ENCODE peak calls at places on chromosomes 16 and 17, in seven cellular contexts. One of them, this sample, is unnamed.

GRCh38 chr17:49029841-49030240 is 32.7 kb downstream of the IGF2BP1 start:
- DNase-seq in neuronal stem cell: no peak
- DNase-seq in mucosa of gallbladder: no peak
- DNase-seq in OCI-LY7: no peak
- DNase-seq in mesothelial cell of epicardium: no peak
- DNase-seq in iPS DF 6.9: no peak
- DNase-seq in activated CD8-positive, alpha-beta T cell treated with anti-CD3 and anti-CD28 coated beads for 36 hours: no peak
- DNase-seq in this sample: no peak

GRCh38 chr17:78058001-78058400 is 70.6 kb downstream of the TMC6 start:
- DNase-seq in neuronal stem cell: no peak
- DNase-seq in mucosa of gallbladder: no peak
- DNase-seq in OCI-LY7: no peak
- DNase-seq in mesothelial cell of epicardium: no peak
- DNase-seq in iPS DF 6.9: no peak
- DNase-seq in activated CD8-positive, alpha-beta T cell treated with anti-CD3 and anti-CD28 coated beads for 36 hours: no peak
- DNase-seq in this sample: no peak

GRCh38 chr16:30527635-30528178 is 1.3 kb upstream of the ZNF768 start:
- DNase-seq in neuronal stem cell: no peak
- DNase-seq in mucosa of gallbladder: no peak
- DNase-seq in OCI-LY7: peak; percentile 88
- DNase-seq in mesothelial cell of epicardium: no peak
- DNase-seq in iPS DF 6.9: no peak
- DNase-seq in activated CD8-positive, alpha-beta T cell treated with anti-CD3 and anti-CD28 coated beads for 36 hours: no peak
- DNase-seq in this sample: peak; percentile 80

GRCh38 chr16:27402964-27403600 is 1.1 kb downstream of the IL21R start:
- DNase-seq in neuronal stem cell: no peak
- DNase-seq in mucosa of gallbladder: no peak
- DNase-seq in OCI-LY7: peak; percentile 85
- DNase-seq in mesothelial cell of epicardium: no peak
- DNase-seq in iPS DF 6.9: no peak
- DNase-seq in activated CD8-positive, alpha-beta T cell treated with anti-CD3 and anti-CD28 coated beads for 36 hours: peak; percentile 77
- DNase-seq in this sample: peak; percentile 88

GRCh38 chr16:8704098-8704497 is 29.7 kb downstream of the ABAT start:
- DNase-seq in neuronal stem cell: no peak
- DNase-seq in mucosa of gallbladder: no peak
- DNase-seq in OCI-LY7: no peak
- DNase-seq in mesothelial cell of epicardium: no peak
- DNase-seq in iPS DF 6.9: no peak
- DNase-seq in activated CD8-positive, alpha-beta T cell treated with anti-CD3 and anti-CD28 coated beads for 36 hours: no peak
- DNase-seq in this sample: no peak

GRCh38 chr16:87956169-87956770 is 5.0 kb downstream of the BANP start:
- DNase-seq in neuronal stem cell: peak; percentile 39
- DNase-seq in mucosa of gallbladder: no peak
- DNase-seq in OCI-LY7: peak; percentile 64
- DNase-seq in mesothelial cell of epicardium: no peak
- DNase-seq in iPS DF 6.9: no peak
- DNase-seq in activated CD8-positive, alpha-beta T cell treated with anti-CD3 and anti-CD28 coated beads for 36 hours: peak; percentile 92
- DNase-seq in this sample: peak; percentile 82

GRCh38 chr16:77191259-77191969 is 424 bp downstream of the MON1B start:
- DNase-seq in neuronal stem cell: no peak
- DNase-seq in mucosa of gallbladder: no peak
- DNase-seq in OCI-LY7: peak; percentile 49
- DNase-seq in mesothelial cell of epicardium: no peak
- DNase-seq in iPS DF 6.9: no peak
- DNase-seq in activated CD8-positive, alpha-beta T cell treated with anti-CD3 and anti-CD28 coated beads for 36 hours: peak; percentile 46
- DNase-seq in this sample: peak; percentile 68

GRCh38 chr17:17749921-17750320 is 68.7 kb downstream of the RAI1 start:
- DNase-seq in neuronal stem cell: peak; percentile 76
- DNase-seq in mucosa of gallbladder: no peak
- DNase-seq in OCI-LY7: peak; percentile 86
- DNase-seq in mesothelial cell of epicardium: no peak
- DNase-seq in iPS DF 6.9: peak; percentile 89
- DNase-seq in activated CD8-positive, alpha-beta T cell treated with anti-CD3 and anti-CD28 coated beads for 36 hours: peak; percentile 78
- DNase-seq in this sample: peak; percentile 87

GRCh38 chr16:64641343-64641742 is 480.5 kb downstream of the CDH11 start:
- DNase-seq in neuronal stem cell: no peak
- DNase-seq in mucosa of gallbladder: no peak
- DNase-seq in OCI-LY7: no peak
- DNase-seq in mesothelial cell of epicardium: no peak
- DNase-seq in iPS DF 6.9: no peak
- DNase-seq in activated CD8-positive, alpha-beta T cell treated with anti-CD3 and anti-CD28 coated beads for 36 hours: no peak
- DNase-seq in this sample: no peak

GRCh38 chr17:15464211-15464610 is 3.2 kb downstream of the CDRT4 start:
- DNase-seq in neuronal stem cell: no peak
- DNase-seq in mucosa of gallbladder: no peak
- DNase-seq in OCI-LY7: no peak
- DNase-seq in mesothelial cell of epicardium: no peak
- DNase-seq in iPS DF 6.9: no peak
- DNase-seq in activated CD8-positive, alpha-beta T cell treated with anti-CD3 and anti-CD28 coated beads for 36 hours: no peak
- DNase-seq in this sample: no peak

GRCh38 chr17:67218385-67218950 is 26.5 kb downstream of the HELZ start:
- DNase-seq in neuronal stem cell: no peak
- DNase-seq in mucosa of gallbladder: no peak
- DNase-seq in OCI-LY7: no peak
- DNase-seq in mesothelial cell of epicardium: no peak
- DNase-seq in iPS DF 6.9: no peak
- DNase-seq in activated CD8-positive, alpha-beta T cell treated with anti-CD3 and anti-CD28 coated beads for 36 hours: no peak
- DNase-seq in this sample: no peak

GRCh38 chr17:29838961-29839360 is 91.1 kb downstream of the SSH2 start:
- DNase-seq in neuronal stem cell: peak; percentile 62
- DNase-seq in mucosa of gallbladder: no peak
- DNase-seq in OCI-LY7: no peak
- DNase-seq in mesothelial cell of epicardium: no peak
- DNase-seq in iPS DF 6.9: no peak
- DNase-seq in activated CD8-positive, alpha-beta T cell treated with anti-CD3 and anti-CD28 coated beads for 36 hours: no peak
- DNase-seq in this sample: no peak

GRCh38 chr17:81390029-81390428 is 5.2 kb upstream of the BAHCC1 start:
- DNase-seq in neuronal stem cell: no peak
- DNase-seq in mucosa of gallbladder: no peak
- DNase-seq in OCI-LY7: no peak
- DNase-seq in mesothelial cell of epicardium: no peak
- DNase-seq in iPS DF 6.9: no peak
- DNase-seq in activated CD8-positive, alpha-beta T cell treated with anti-CD3 and anti-CD28 coated beads for 36 hours: no peak
- DNase-seq in this sample: no peak

GRCh38 chr16:27349276-27349675 is 35.5 kb downstream of the IL4R start:
- DNase-seq in neuronal stem cell: no peak
- DNase-seq in mucosa of gallbladder: no peak
- DNase-seq in OCI-LY7: no peak
- DNase-seq in mesothelial cell of epicardium: no peak
- DNase-seq in iPS DF 6.9: no peak
- DNase-seq in activated CD8-positive, alpha-beta T cell treated with anti-CD3 and anti-CD28 coated beads for 36 hours: no peak
- DNase-seq in this sample: no peak

GRCh38 chr17:39706921-39707337 is 7.1 kb downstream of the ERBB2 start:
- DNase-seq in neuronal stem cell: no peak
- DNase-seq in mucosa of gallbladder: no peak
- DNase-seq in OCI-LY7: no peak
- DNase-seq in mesothelial cell of epicardium: no peak
- DNase-seq in iPS DF 6.9: no peak
- DNase-seq in activated CD8-positive, alpha-beta T cell treated with anti-CD3 and anti-CD28 coated beads for 36 hours: no peak
- DNase-seq in this sample: no peak

GRCh38 chr16:12217341-12217740 is 240.8 kb downstream of the SNX29 start:
- DNase-seq in neuronal stem cell: no peak
- DNase-seq in mucosa of gallbladder: no peak
- DNase-seq in OCI-LY7: no peak
- DNase-seq in mesothelial cell of epicardium: no peak
- DNase-seq in iPS DF 6.9: no peak
- DNase-seq in activated CD8-positive, alpha-beta T cell treated with anti-CD3 and anti-CD28 coated beads for 36 hours: no peak
- DNase-seq in this sample: no peak

GRCh38 chr17:60559995-60560859 is 34.2 kb upstream of the APPBP2 start:
- DNase-seq in neuronal stem cell: no peak
- DNase-seq in mucosa of gallbladder: no peak
- DNase-seq in OCI-LY7: no peak
- DNase-seq in mesothelial cell of epicardium: no peak
- DNase-seq in iPS DF 6.9: no peak
- DNase-seq in activated CD8-positive, alpha-beta T cell treated with anti-CD3 and anti-CD28 coated beads for 36 hours: no peak
- DNase-seq in this sample: no peak

GRCh38 chr17:61669522-61669921 is 78.5 kb upstream of the NACA2 start:
- DNase-seq in neuronal stem cell: no peak
- DNase-seq in mucosa of gallbladder: no peak
- DNase-seq in OCI-LY7: no peak
- DNase-seq in mesothelial cell of epicardium: no peak
- DNase-seq in iPS DF 6.9: no peak
- DNase-seq in activated CD8-positive, alpha-beta T cell treated with anti-CD3 and anti-CD28 coated beads for 36 hours: no peak
- DNase-seq in this sample: no peak

GRCh38 chr17:71335212-71335611 is 785.6 kb upstream of the SOX9 start:
- DNase-seq in neuronal stem cell: no peak
- DNase-seq in mucosa of gallbladder: no peak
- DNase-seq in OCI-LY7: no peak
- DNase-seq in mesothelial cell of epicardium: no peak
- DNase-seq in iPS DF 6.9: no peak
- DNase-seq in activated CD8-positive, alpha-beta T cell treated with anti-CD3 and anti-CD28 coated beads for 36 hours: no peak
- DNase-seq in this sample: no peak

GRCh38 chr16:56645311-56645710 is 6.4 kb upstream of the MT1B start:
- DNase-seq in neuronal stem cell: no peak
- DNase-seq in mucosa of gallbladder: no peak
- DNase-seq in OCI-LY7: no peak
- DNase-seq in mesothelial cell of epicardium: no peak
- DNase-seq in iPS DF 6.9: no peak
- DNase-seq in activated CD8-positive, alpha-beta T cell treated with anti-CD3 and anti-CD28 coated beads for 36 hours: no peak
- DNase-seq in this sample: no peak

GRCh38 chr16:30896890-30897730 is 696 bp downstream of the CTF1 start:
- DNase-seq in neuronal stem cell: peak; percentile 90
- DNase-seq in mucosa of gallbladder: peak; percentile 90
- DNase-seq in OCI-LY7: peak; percentile 83
- DNase-seq in mesothelial cell of epicardium: peak; percentile 73
- DNase-seq in iPS DF 6.9: no peak
- DNase-seq in activated CD8-positive, alpha-beta T cell treated with anti-CD3 and anti-CD28 coated beads for 36 hours: peak; percentile 88
- DNase-seq in this sample: peak; percentile 87

This sample was measured in GM12865.